ENCODE peak calls at places on chromosomes 7 and 10, in nine cellular contexts. R is transverse colon; V is CD8-positive, alpha-beta memory T cell; Y is Panc1; S is heart left ventricle; C is neuronal stem cell; J is colonic mucosa; A is HepG2; Z is cardiac muscle cell. M is an unnamed sample.

GRCh38 chr7:938546-939185 is 15.8 kb downstream of the ADAP1 start:
- DNase-seq in R (peak; percentile 6), V (peak; percentile 45), Y (no peak), S (peak; percentile 20), C (no peak), J (no peak), A (no peak), Z (no peak), M (peak; percentile 51)

GRCh38 chr7:150317748-150318444 is 5.3 kb upstream of the LRRC61 start:
- DNase-seq in R (no peak), V (no peak), Y (no peak), S (no peak), C (no peak), J (no peak), A (no peak), Z (peak; percentile 95), M (no peak)

GRCh38 chr7:65746398-65746669 is 126.5 kb upstream of the VKORC1L1 start:
- DNase-seq in R (no peak), V (no peak), Y (no peak), S (no peak), C (no peak), J (no peak), A (no peak), Z (peak; percentile 21), M (no peak)

GRCh38 chr7:42012786-42013360 is 224.1 kb downstream of the GLI3 start:
- DNase-seq in R (no peak), V (no peak), Y (no peak), S (no peak), C (no peak), J (no peak), A (no peak), Z (no peak), M (no peak)

GRCh38 chr10:13016886-13017285 is 15.4 kb upstream of the CCDC3 start:
- DNase-seq in R (no peak), V (no peak), Y (no peak), S (no peak), C (no peak), J (no peak), A (no peak), Z (no peak), M (no peak)

GRCh38 chr7:98655611-98656010 is 38.5 kb downstream of the NPTX2 start:
- DNase-seq in R (no peak), V (no peak), Y (no peak), S (no peak), C (no peak), J (no peak), A (no peak), Z (no peak), M (peak; percentile 26)

GRCh38 chr7:139046143-139046542 is 10.3 kb upstream of the ZC3HAV1L start:
- DNase-seq in R (no peak), V (no peak), Y (no peak), S (no peak), C (no peak), J (no peak), A (no peak), Z (no peak), M (no peak)

GRCh38 chr10:6843477-6843876 is 263.4 kb upstream of the PRKCQ start:
- DNase-seq in R (no peak), V (no peak), Y (no peak), S (no peak), C (no peak), J (no peak), A (no peak), Z (no peak), M (no peak)

GRCh38 chr10:94602729-94603515 is 57.3 kb downstream of the HELLS start:
- DNase-seq in R (no peak), V (no peak), Y (no peak), S (no peak), C (no peak), J (no peak), A (no peak), Z (peak; percentile 19), M (no peak)

GRCh38 chr7:44215531-44215930 is 14.8 kb downstream of the YKT6 start:
- DNase-seq in R (no peak), V (peak; percentile 33), Y (no peak), S (no peak), C (no peak), J (no peak), A (no peak), Z (no peak), M (peak; percentile 56)

GRCh38 chr7:82347808-82348207 is 95.8 kb downstream of the CACNA2D1 start:
- DNase-seq in R (no peak), V (no peak), Y (no peak), S (no peak), C (no peak), J (no peak), A (no peak), Z (no peak), M (no peak)

GRCh38 chr10:4771554-4772201 is 54.3 kb upstream of the AKR1E2 start:
- DNase-seq in R (no peak), V (no peak), Y (no peak), S (no peak), C (no peak), J (no peak), A (peak; percentile 13), Z (peak; percentile 9), M (no peak)

GRCh38 chr7:47576909-47577255 is 5.0 kb downstream of the TNS3 start:
- DNase-seq in R (peak; percentile 35), V (no peak), Y (no peak), S (no peak), C (no peak), J (no peak), A (no peak), Z (no peak), M (no peak)
- H3K4me1 ChIP-seq in R (peaks cover 77% of the 10 kb centered on the region), V (no peaks in the 10 kb centered on the region), Y (peaks cover 83% of the 10 kb centered on the region), S (peaks cover 33% of the 10 kb centered on the region), C (peaks cover 17% of the 10 kb centered on the region), J (peaks cover 30% of the 10 kb centered on the region), A (peaks cover 90% of the 10 kb centered on the region), Z (no peaks in the 10 kb centered on the region), M (peaks cover 85% of the 10 kb centered on the region)

GRCh38 chr7:116454377-116454776 is 45.2 kb upstream of the CAV2 start:
- DNase-seq in R (no peak), V (no peak), Y (no peak), S (no peak), C (no peak), J (no peak), A (no peak), Z (no peak), M (no peak)
- H3K27ac ChIP-seq in R (no peak overlapping the region), V (no peak overlapping the region), Y (peak overlapping the region; percentile 67), S (no peak overlapping the region), C (no peak overlapping the region), J (no peak overlapping the region), A (no peak overlapping the region), Z (no peak overlapping the region), M (no peak overlapping the region)

GRCh38 chr7:140684066-140684950 is 11.6 kb downstream of the ADCK2 start:
- DNase-seq in R (no peak), V (no peak), Y (no peak), S (no peak), C (no peak), J (no peak), A (no peak), Z (no peak), M (no peak)
- H3K36me3 ChIP-seq in R (peaks cover 23% of the 10 kb centered on the region), V (peaks cover under 1% of the 10 kb centered on the region), Y (no peaks in the 10 kb centered on the region), S (peaks cover 79% of the 10 kb centered on the region), C (no peaks in the 10 kb centered on the region), J (no peaks in the 10 kb centered on the region), A (peaks cover 13% of the 10 kb centered on the region), Z (peaks cover 4% of the 10 kb centered on the region), M (peaks cover 36% of the 10 kb centered on the region)

GRCh38 chr7:24942226-24942625 is 37.8 kb downstream of the OSBPL3 start:
- DNase-seq in R (no peak), V (no peak), Y (no peak), S (no peak), C (no peak), J (no peak), A (no peak), Z (no peak), M (no peak)
- H3K4me1 ChIP-seq in R (no peaks in the 10 kb centered on the region), V (peaks cover under 1% of the 10 kb centered on the region), Y (no peaks in the 10 kb centered on the region), S (no peaks in the 10 kb centered on the region), C (peaks cover 3% of the 10 kb centered on the region), J (no peaks in the 10 kb centered on the region), A (peaks cover 15% of the 10 kb centered on the region), Z (no peaks in the 10 kb centered on the region), M (no peaks in the 10 kb centered on the region)

DNA sequence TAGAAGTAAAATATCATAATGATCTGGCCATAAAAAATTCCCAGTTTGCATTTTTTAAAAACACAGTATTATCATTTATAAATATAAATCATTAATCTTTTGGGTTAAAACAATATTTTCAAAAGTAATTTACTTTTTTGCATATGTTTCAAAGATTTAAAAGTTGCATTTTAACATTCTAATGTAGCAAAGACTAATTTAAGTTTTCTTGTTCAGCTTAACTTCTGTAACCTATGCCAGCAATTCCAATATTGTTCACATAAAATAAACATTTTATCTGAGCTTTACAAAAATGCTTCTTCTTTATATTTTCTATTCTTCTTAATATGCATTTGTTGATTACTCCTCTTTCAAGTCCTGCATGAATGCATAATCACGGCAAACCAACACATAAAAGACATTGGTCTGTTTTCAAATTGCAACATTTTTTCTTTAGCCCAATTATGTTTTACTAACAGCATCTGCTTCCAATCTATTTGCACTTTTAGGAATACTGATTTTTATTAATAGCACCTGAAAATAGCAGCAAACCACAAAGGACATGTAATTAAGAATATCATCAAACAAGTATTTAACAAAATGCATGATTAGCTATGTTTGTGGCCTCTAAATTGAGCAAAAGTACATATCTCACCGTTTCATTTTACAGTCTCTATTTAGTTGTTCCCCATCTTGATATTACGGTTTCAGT is 286.9 kb upstream of the NFE2L3 start:
- DNase-seq in R (no peak), V (no peak), Y (no peak), S (no peak), C (no peak), J (no peak), A (no peak), Z (no peak), M (no peak)
- H3K27ac ChIP-seq in R (no peak overlapping the region), V (no peak overlapping the region), Y (no peak overlapping the region), S (no peak overlapping the region), C (no peak overlapping the region), J (no peak overlapping the region), A (no peak overlapping the region), Z (no peak overlapping the region), M (no peak overlapping the region)

DNA sequence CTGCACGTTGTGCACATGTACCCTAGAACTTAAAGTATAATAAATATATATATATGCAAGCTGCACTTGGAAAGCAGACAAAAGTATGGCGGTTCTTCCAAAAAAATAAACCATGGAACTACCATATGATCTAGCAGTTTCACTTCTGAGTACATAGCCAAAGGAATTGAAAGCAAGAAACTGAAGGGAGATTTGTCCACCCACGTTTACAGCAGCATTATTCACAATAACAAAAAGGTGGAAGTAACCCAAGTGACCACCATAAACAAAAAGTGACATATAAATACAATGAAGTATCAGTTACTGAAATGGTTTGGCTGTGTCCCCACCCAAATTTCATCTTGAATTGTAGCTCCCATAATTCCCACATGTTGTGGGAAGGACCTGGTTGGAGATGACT is 525.3 kb upstream of the CELF2 start:
- DNase-seq in R (no peak), V (no peak), Y (no peak), S (no peak), C (no peak), J (no peak), A (no peak), Z (no peak), M (no peak)
- H3K36me3 ChIP-seq in R (no peaks in the 10 kb centered on the region), V (no peaks in the 10 kb centered on the region), Y (no peaks in the 10 kb centered on the region), S (no peaks in the 10 kb centered on the region), C (no peaks in the 10 kb centered on the region), J (no peaks in the 10 kb centered on the region), A (no peaks in the 10 kb centered on the region), Z (no peaks in the 10 kb centered on the region), M (no peaks in the 10 kb centered on the region)

M was measured in upper lobe of right lung.